ENCODE peak calls at places on chromosome 6, in five cellular contexts. D, Q, X, A and V are unnamed samples.

GRCh38 chr6:84762941-84763396 is 1.4 kb downstream of the TBX18 start:
- ATAC-seq in X (no peak), Q (no peak), A (peak), D (peak), V (peak)

GRCh38 chr6:35024601-35025054 is 116.5 kb downstream of the TCP11 start:
- ATAC-seq in D (peak), Q (peak), X (no peak), A (peak), V (peak)

GRCh38 chr6:154257074-154257473 is 99.5 kb downstream of the IPCEF1 start:
- ATAC-seq in Q (no peak), X (no peak), A (no peak), D (no peak), V (peak)

GRCh38 chr6:13338038-13338437 is 9.7 kb upstream of the TBC1D7 start:
- ATAC-seq in X (no peak), A (no peak), D (no peak), Q (no peak), V (no peak)

GRCh38 chr6:115947964-115948541 is 112.6 kb downstream of the FRK start:
- ATAC-seq in Q (no peak), D (no peak), A (no peak), X (no peak), V (no peak)

GRCh38 chr6:24990944-24991747 is 55.4 kb upstream of the RIPOR2 start:
- ATAC-seq in X (peak), Q (no peak), A (no peak), D (no peak), V (no peak)

GRCh38 chr6:39945626-39946025 is 11.4 kb upstream of the MOCS1 start:
- ATAC-seq in X (no peak), A (no peak), Q (peak), D (no peak), V (no peak)

GRCh38 chr6:125732398-125732797 is 17.0 kb upstream of the HEY2 start:
- ATAC-seq in Q (peak), A (no peak), X (peak), D (peak), V (no peak)

GRCh38 chr6:70033781-70034180 is 167.4 kb downstream of the COL19A1 start:
- ATAC-seq in Q (no peak), A (no peak), X (no peak), D (no peak), V (no peak)

GRCh38 chr6:135901776-135902524 is 50.4 kb downstream of the PDE7B start:
- ATAC-seq in X (no peak), Q (no peak), A (peak), D (no peak), V (peak)

GRCh38 chr6:43800746-43801488 is 30.9 kb downstream of the VEGFA start:
- ATAC-seq in D (no peak), A (no peak), Q (no peak), X (no peak), V (no peak)

GRCh38 chr6:127606131-127606562 is 29.2 kb downstream of the C6orf58 start:
- ATAC-seq in A (no peak), Q (peak), D (no peak), X (no peak), V (no peak)

GRCh38 chr6:134938896-134939295 is 11.0 kb downstream of the ALDH8A1 start:
- ATAC-seq in X (peak), Q (no peak), A (no peak), D (no peak), V (no peak)

GRCh38 chr6:37517411-37517812 is 17.7 kb upstream of the CCDC167 start:
- ATAC-seq in Q (no peak), X (peak), A (no peak), D (no peak), V (no peak)

GRCh38 chr6:161085246-161085645 is 93.7 kb downstream of the MAP3K4 start:
- ATAC-seq in D (no peak), Q (no peak), A (no peak), X (peak), V (no peak)

GRCh38 chr6:35312076-35312762 is 14.6 kb downstream of the DEF6 start:
- ATAC-seq in D (no peak), X (no peak), Q (no peak), A (no peak), V (no peak)

GRCh38 chr6:170160031-170160627 is 130.7 kb downstream of the DLL1 start:
- ATAC-seq in A (no peak), D (no peak), X (no peak), Q (no peak), V (no peak)

GRCh38 chr6:33183071-33183683 is 9.1 kb downstream of the COL11A2 start:
- ATAC-seq in Q (no peak), A (no peak), X (no peak), D (no peak), V (no peak)

GRCh38 chr6:136791296-136792065 is 796 bp downstream of the MAP3K5 start:
- ATAC-seq in Q (peak), D (peak), A (peak), X (peak), V (peak)

GRCh38 chr6:85482206-85483040 is 32.5 kb downstream of the NT5E start:
- ATAC-seq in D (peak), A (peak), X (peak), Q (peak), V (peak)

GRCh38 chr6:48151142-48151541 is 40.1 kb upstream of the PTCHD4 start:
- ATAC-seq in D (no peak), A (no peak), X (no peak), Q (peak), V (no peak)